ENCODE peak calls at places on chromosomes 13 and 19, in eight cellular contexts. One of them, this sample, is unnamed. For H3K27me3 and H3K36me3, the result is how much of the 10 kb centered on the place peaks cover.

GRCh38 chr19:47035127-47035494 is 13.3 kb downstream of the TMEM160 start:
- DNase-seq in left ventricle myocardium inferior: no peak
- DNase-seq in CD8-positive, alpha-beta T cell: no peak
- DNase-seq in thoracic aorta: no peak
- DNase-seq in psoas muscle: no peak
- DNase-seq in SK-N-SH: peak
- DNase-seq in esophagus squamous epithelium: no peak
- DNase-seq in mammary epithelial cell: no peak
- DNase-seq in this sample: peak

GRCh38 chr19:56110515-56111448 is 10.3 kb downstream of the ZNF787 start:
- DNase-seq in left ventricle myocardium inferior: peak
- DNase-seq in esophagus squamous epithelium: no peak
- DNase-seq in SK-N-SH: peak
- DNase-seq in psoas muscle: peak
- DNase-seq in CD8-positive, alpha-beta T cell: no peak
- DNase-seq in thoracic aorta: no peak
- DNase-seq in mammary epithelial cell: no peak
- DNase-seq in this sample: peak

GRCh38 chr13:113008841-113009240 is 39.8 kb downstream of the MCF2L start:
- DNase-seq in SK-N-SH: no peak
- DNase-seq in psoas muscle: no peak
- DNase-seq in mammary epithelial cell: no peak
- DNase-seq in CD8-positive, alpha-beta T cell: no peak
- DNase-seq in esophagus squamous epithelium: no peak
- DNase-seq in thoracic aorta: no peak
- DNase-seq in left ventricle myocardium inferior: no peak
- DNase-seq in this sample: no peak

GRCh38 chr13:61770697-61771096 is 355.0 kb upstream of the PCDH20 start:
- DNase-seq in left ventricle myocardium inferior: no peak
- DNase-seq in mammary epithelial cell: no peak
- DNase-seq in SK-N-SH: no peak
- DNase-seq in psoas muscle: no peak
- DNase-seq in esophagus squamous epithelium: no peak
- DNase-seq in thoracic aorta: no peak
- DNase-seq in CD8-positive, alpha-beta T cell: no peak
- DNase-seq in this sample: no peak

GRCh38 chr13:73088332-73088935 is 29.6 kb downstream of the KLF5 start:
- DNase-seq in thoracic aorta: no peak
- DNase-seq in CD8-positive, alpha-beta T cell: no peak
- DNase-seq in left ventricle myocardium inferior: no peak
- DNase-seq in psoas muscle: no peak
- DNase-seq in mammary epithelial cell: no peak
- DNase-seq in SK-N-SH: no peak
- DNase-seq in esophagus squamous epithelium: no peak
- DNase-seq in this sample: no peak

GRCh38 chr19:17794731-17795494 is at the start of gene B3GNT3:
- DNase-seq in left ventricle myocardium inferior: peak
- DNase-seq in esophagus squamous epithelium: no peak
- DNase-seq in mammary epithelial cell: peak
- DNase-seq in SK-N-SH: no peak
- DNase-seq in CD8-positive, alpha-beta T cell: peak
- DNase-seq in psoas muscle: peak
- DNase-seq in thoracic aorta: no peak
- DNase-seq in this sample: no peak

GRCh38 chr19:46125447-46125846 is 959 bp upstream of the IGFL3 start:
- DNase-seq in psoas muscle: no peak
- DNase-seq in SK-N-SH: no peak
- DNase-seq in mammary epithelial cell: no peak
- DNase-seq in left ventricle myocardium inferior: no peak
- DNase-seq in CD8-positive, alpha-beta T cell: no peak
- DNase-seq in thoracic aorta: no peak
- DNase-seq in esophagus squamous epithelium: no peak
- DNase-seq in this sample: no peak

GRCh38 chr19:46841458-46842083 is 9.1 kb downstream of the AP2S1 start:
- DNase-seq in left ventricle myocardium inferior: peak
- DNase-seq in thoracic aorta: peak
- DNase-seq in psoas muscle: peak
- DNase-seq in CD8-positive, alpha-beta T cell: no peak
- DNase-seq in esophagus squamous epithelium: no peak
- DNase-seq in SK-N-SH: no peak
- DNase-seq in mammary epithelial cell: peak
- DNase-seq in this sample: no peak

GRCh38 chr13:40316301-40316700 is 350.1 kb downstream of the FOXO1 start:
- DNase-seq in left ventricle myocardium inferior: no peak
- DNase-seq in thoracic aorta: no peak
- DNase-seq in psoas muscle: peak
- DNase-seq in CD8-positive, alpha-beta T cell: no peak
- DNase-seq in esophagus squamous epithelium: no peak
- DNase-seq in SK-N-SH: no peak
- DNase-seq in mammary epithelial cell: no peak
- DNase-seq in this sample: no peak

GRCh38 chr19:45322311-45322710 is 364 bp downstream of the CKM start:
- DNase-seq in SK-N-SH: no peak
- DNase-seq in psoas muscle: peak
- DNase-seq in CD8-positive, alpha-beta T cell: no peak
- DNase-seq in mammary epithelial cell: no peak
- DNase-seq in esophagus squamous epithelium: no peak
- DNase-seq in left ventricle myocardium inferior: no peak
- DNase-seq in thoracic aorta: no peak
- DNase-seq in this sample: peak

GRCh38 chr19:45763691-45764294 is 5.3 kb downstream of the SIX5 start:
- DNase-seq in SK-N-SH: peak
- DNase-seq in thoracic aorta: no peak
- DNase-seq in psoas muscle: no peak
- DNase-seq in left ventricle myocardium inferior: no peak
- DNase-seq in CD8-positive, alpha-beta T cell: no peak
- DNase-seq in esophagus squamous epithelium: no peak
- DNase-seq in mammary epithelial cell: no peak
- DNase-seq in this sample: no peak

GRCh38 chr13:39025433-39025839 is 12.5 kb downstream of the PROSER1 start:
- DNase-seq in esophagus squamous epithelium: no peak
- DNase-seq in CD8-positive, alpha-beta T cell: no peak
- DNase-seq in mammary epithelial cell: peak
- DNase-seq in SK-N-SH: no peak
- DNase-seq in psoas muscle: no peak
- DNase-seq in thoracic aorta: no peak
- DNase-seq in left ventricle myocardium inferior: no peak
- DNase-seq in this sample: no peak

GRCh38 chr13:73141292-73141771 is 82.5 kb downstream of the KLF5 start:
- DNase-seq in left ventricle myocardium inferior: no peak
- DNase-seq in SK-N-SH: no peak
- DNase-seq in CD8-positive, alpha-beta T cell: no peak
- DNase-seq in psoas muscle: no peak
- DNase-seq in esophagus squamous epithelium: no peak
- DNase-seq in thoracic aorta: no peak
- DNase-seq in mammary epithelial cell: no peak
- DNase-seq in this sample: no peak

GRCh38 chr19:45406957-45407375 is 522 bp downstream of the POLR1G start:
- DNase-seq in left ventricle myocardium inferior: no peak
- DNase-seq in esophagus squamous epithelium: no peak
- DNase-seq in SK-N-SH: no peak
- DNase-seq in psoas muscle: no peak
- DNase-seq in CD8-positive, alpha-beta T cell: no peak
- DNase-seq in mammary epithelial cell: no peak
- DNase-seq in thoracic aorta: no peak
- DNase-seq in this sample: no peak

GRCh38 chr13:60397693-60398437 is 845 bp downstream of the TDRD3 start:
- DNase-seq in CD8-positive, alpha-beta T cell: peak
- DNase-seq in mammary epithelial cell: peak
- DNase-seq in esophagus squamous epithelium: peak
- DNase-seq in left ventricle myocardium inferior: peak
- DNase-seq in psoas muscle: peak
- DNase-seq in SK-N-SH: peak
- DNase-seq in thoracic aorta: no peak
- DNase-seq in this sample: peak

GRCh38 chr13:50382511-50382910 is 367.3 kb downstream of the KCNRG start:
- DNase-seq in psoas muscle: no peak
- DNase-seq in CD8-positive, alpha-beta T cell: no peak
- DNase-seq in SK-N-SH: no peak
- DNase-seq in esophagus squamous epithelium: no peak
- DNase-seq in left ventricle myocardium inferior: no peak
- DNase-seq in mammary epithelial cell: no peak
- DNase-seq in thoracic aorta: no peak
- DNase-seq in this sample: no peak

GRCh38 chr13:83440465-83440864 is 441.8 kb downstream of the SLITRK1 start:
- DNase-seq in thoracic aorta: no peak
- DNase-seq in mammary epithelial cell: peak
- DNase-seq in esophagus squamous epithelium: no peak
- DNase-seq in psoas muscle: no peak
- DNase-seq in left ventricle myocardium inferior: no peak
- DNase-seq in CD8-positive, alpha-beta T cell: no peak
- DNase-seq in SK-N-SH: no peak
- DNase-seq in this sample: no peak

GRCh38 chr13:43257765-43258164 is 234.4 kb downstream of the DNAJC15 start:
- DNase-seq in SK-N-SH: no peak
- DNase-seq in CD8-positive, alpha-beta T cell: no peak
- DNase-seq in thoracic aorta: no peak
- DNase-seq in left ventricle myocardium inferior: no peak
- DNase-seq in mammary epithelial cell: no peak
- DNase-seq in psoas muscle: no peak
- DNase-seq in esophagus squamous epithelium: no peak
- DNase-seq in this sample: no peak

GRCh38 chr13:60869225-60869624 is 472.2 kb downstream of the TDRD3 start:
- DNase-seq in thoracic aorta: no peak
- DNase-seq in CD8-positive, alpha-beta T cell: no peak
- DNase-seq in left ventricle myocardium inferior: no peak
- DNase-seq in psoas muscle: no peak
- DNase-seq in mammary epithelial cell: no peak
- DNase-seq in SK-N-SH: no peak
- DNase-seq in esophagus squamous epithelium: no peak
- DNase-seq in this sample: no peak

GRCh38 chr19:19119325-19120237 is 18.7 kb downstream of the TMEM161A start:
- DNase-seq in thoracic aorta: no peak
- DNase-seq in SK-N-SH: no peak
- DNase-seq in left ventricle myocardium inferior: no peak
- DNase-seq in psoas muscle: no peak
- DNase-seq in CD8-positive, alpha-beta T cell: no peak
- DNase-seq in mammary epithelial cell: no peak
- DNase-seq in esophagus squamous epithelium: no peak
- DNase-seq in this sample: no peak

GRCh38 chr19:19120308-19121156 is 17.7 kb downstream of the TMEM161A start:
- DNase-seq in mammary epithelial cell: no peak
- DNase-seq in thoracic aorta: no peak
- DNase-seq in psoas muscle: peak
- DNase-seq in left ventricle myocardium inferior: no peak
- DNase-seq in CD8-positive, alpha-beta T cell: no peak
- DNase-seq in SK-N-SH: peak
- DNase-seq in esophagus squamous epithelium: no peak
- DNase-seq in this sample: peak

GRCh38 chr19:19113040-19113541 is 25.2 kb downstream of the TMEM161A start:
- DNase-seq in CD8-positive, alpha-beta T cell: no peak
- DNase-seq in mammary epithelial cell: no peak
- DNase-seq in left ventricle myocardium inferior: no peak
- DNase-seq in thoracic aorta: no peak
- DNase-seq in esophagus squamous epithelium: no peak
- DNase-seq in SK-N-SH: peak
- DNase-seq in psoas muscle: no peak
- DNase-seq in this sample: peak

GRCh38 chr19:19111967-19112580 is 26.2 kb downstream of the TMEM161A start:
- DNase-seq in mammary epithelial cell: no peak
- DNase-seq in SK-N-SH: peak
- DNase-seq in thoracic aorta: no peak
- DNase-seq in esophagus squamous epithelium: no peak
- DNase-seq in CD8-positive, alpha-beta T cell: no peak
- DNase-seq in psoas muscle: no peak
- DNase-seq in left ventricle myocardium inferior: no peak
- DNase-seq in this sample: no peak

DNA sequence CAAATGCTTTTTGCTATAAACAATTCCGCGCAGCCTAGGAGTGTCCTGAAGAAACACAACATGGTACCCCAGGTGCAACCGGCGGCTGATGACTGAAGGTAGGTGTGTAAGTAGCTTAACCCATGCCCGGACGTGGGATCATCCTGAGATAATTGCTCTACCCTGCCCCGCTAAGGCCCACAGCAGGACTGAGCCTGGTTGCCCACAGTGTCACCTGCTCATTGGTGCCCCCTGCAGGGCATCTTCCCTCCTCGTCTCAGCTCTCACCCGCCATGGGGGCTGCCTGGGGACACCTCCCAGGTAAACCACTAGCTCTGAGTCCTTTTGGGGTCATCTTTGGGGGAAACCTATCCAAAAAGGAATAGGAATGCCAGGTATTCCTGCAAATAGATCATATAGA is 22.3 kb downstream of the TMEM161A start:
- DNase-seq in esophagus squamous epithelium: no peak
- DNase-seq in CD8-positive, alpha-beta T cell: peak
- DNase-seq in thoracic aorta: no peak
- DNase-seq in psoas muscle: peak
- DNase-seq in left ventricle myocardium inferior: no peak
- DNase-seq in mammary epithelial cell: no peak
- DNase-seq in SK-N-SH: peak
- DNase-seq in this sample: peak
- TF ChIP-seq CTCF in esophagus squamous epithelium: no peak
- TF ChIP-seq CTCF in CD8-positive, alpha-beta T cell: peak
- TF ChIP-seq CTCF in thoracic aorta: peak
- TF ChIP-seq CTCF in psoas muscle: peak
- TF ChIP-seq CTCF in left ventricle myocardium inferior: peak
- TF ChIP-seq CTCF in mammary epithelial cell: peak
- TF ChIP-seq CTCF in SK-N-SH: peak
- TF ChIP-seq CTCF in this sample: peak

GRCh38 chr19:41929536-41930071 is 1.4 kb upstream of the ERFL start:
- DNase-seq in CD8-positive, alpha-beta T cell: no peak
- DNase-seq in psoas muscle: no peak
- DNase-seq in SK-N-SH: no peak
- DNase-seq in left ventricle myocardium inferior: no peak
- DNase-seq in mammary epithelial cell: no peak
- DNase-seq in thoracic aorta: no peak
- DNase-seq in esophagus squamous epithelium: no peak
- DNase-seq in this sample: no peak
- H3K27me3 ChIP-seq in CD8-positive, alpha-beta T cell: under half
- H3K27me3 ChIP-seq in psoas muscle: half or more
- H3K27me3 ChIP-seq in SK-N-SH: under half
- H3K27me3 ChIP-seq in left ventricle myocardium inferior: half or more
- H3K27me3 ChIP-seq in mammary epithelial cell: under half
- H3K27me3 ChIP-seq in thoracic aorta: under half
- H3K27me3 ChIP-seq in esophagus squamous epithelium: under half
- H3K27me3 ChIP-seq in this sample: under half

DNA sequence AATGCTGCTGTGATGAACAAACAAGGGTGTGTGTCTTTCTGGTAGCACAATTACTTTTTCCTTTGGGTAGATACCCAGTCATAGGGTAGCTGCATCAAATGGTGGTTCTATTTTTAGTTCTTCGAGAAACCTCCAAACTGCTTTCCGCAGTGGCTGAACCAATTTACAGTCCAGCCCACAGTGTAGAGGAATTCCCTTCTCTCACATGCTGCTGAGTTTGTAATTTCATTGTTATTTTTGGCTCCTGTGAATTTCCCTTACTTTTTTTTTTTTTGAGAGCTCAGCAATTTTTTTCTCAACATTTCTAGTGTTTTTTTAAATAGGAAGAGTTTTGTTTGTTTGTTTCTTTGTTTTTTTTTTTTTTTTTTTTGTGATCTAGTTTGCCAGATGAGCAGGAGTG is 37.5 kb upstream of the ADGRE1 start:
- DNase-seq in thoracic aorta: no peak
- DNase-seq in esophagus squamous epithelium: no peak
- DNase-seq in left ventricle myocardium inferior: no peak
- DNase-seq in psoas muscle: no peak
- DNase-seq in CD8-positive, alpha-beta T cell: no peak
- DNase-seq in SK-N-SH: no peak
- DNase-seq in mammary epithelial cell: no peak
- DNase-seq in this sample: no peak
- H3K36me3 ChIP-seq in thoracic aorta: under half
- H3K36me3 ChIP-seq in esophagus squamous epithelium: under half
- H3K36me3 ChIP-seq in left ventricle myocardium inferior: under half
- H3K36me3 ChIP-seq in psoas muscle: under half
- H3K36me3 ChIP-seq in CD8-positive, alpha-beta T cell: under half
- H3K36me3 ChIP-seq in SK-N-SH: under half
- H3K36me3 ChIP-seq in mammary epithelial cell: under half
- H3K36me3 ChIP-seq in this sample: under half

GRCh38 chr19:48194041-48194871 is 23.8 kb downstream of the ZSWIM9 start:
- DNase-seq in CD8-positive, alpha-beta T cell: peak
- DNase-seq in mammary epithelial cell: no peak
- DNase-seq in thoracic aorta: no peak
- DNase-seq in esophagus squamous epithelium: no peak
- DNase-seq in psoas muscle: no peak
- DNase-seq in left ventricle myocardium inferior: no peak
- DNase-seq in SK-N-SH: peak
- DNase-seq in this sample: peak
- TF ChIP-seq CTCF in CD8-positive, alpha-beta T cell: peak
- TF ChIP-seq CTCF in mammary epithelial cell: peak
- TF ChIP-seq CTCF in thoracic aorta: peak
- TF ChIP-seq CTCF in esophagus squamous epithelium: peak
- TF ChIP-seq CTCF in psoas muscle: peak
- TF ChIP-seq CTCF in left ventricle myocardium inferior: peak
- TF ChIP-seq CTCF in SK-N-SH: peak
- TF ChIP-seq CTCF in this sample: peak

This sample was measured in WERI-Rb-1.